ENCODE peak calls at places on chromosomes 2 and 18, in six cellular contexts. T is fibroblast of mammary gland; I is HL-60; M is endothelial cell; Z is IMR-90; P is CD4-positive, alpha-beta T cell. F is an unnamed sample.

GRCh38 chr2:221104391-221104811 is 467.7 kb downstream of the EPHA4 start:
- DNase-seq in T (peak; percentile 61), I (no peak), M (no peak), Z (peak; percentile 64), P (no peak), F (no peak)

GRCh38 chr2:192286093-192286701 is 91.5 kb upstream of the TMEFF2 start:
- DNase-seq in T (peak; percentile 77), I (no peak), M (peak; percentile 17), Z (peak; percentile 63), P (no peak), F (no peak)

GRCh38 chr2:27583390-27583915 is 611 bp downstream of the ZNF512 start:
- DNase-seq in T (peak; percentile 31), I (no peak), M (no peak), Z (peak; percentile 24), P (no peak), F (no peak)

GRCh38 chr2:181224866-181225265 is 232.3 kb upstream of the ITGA4 start:
- DNase-seq in T (no peak), I (no peak), M (no peak), Z (no peak), P (no peak), F (no peak)

GRCh38 chr18:76721207-76721996 is 101.0 kb upstream of the ZNF236 start:
- DNase-seq in T (no peak), I (no peak), M (no peak), Z (no peak), P (peak; percentile 46), F (no peak)

GRCh38 chr2:215410932-215411285 is 25.0 kb downstream of the FN1 start:
- DNase-seq in T (peak; percentile 91), I (no peak), M (no peak), Z (peak; percentile 98), P (no peak), F (no peak)

GRCh38 chr2:21050164-21050563 is 6.3 kb upstream of the APOB start:
- DNase-seq in T (no peak), I (no peak), M (no peak), Z (no peak), P (no peak), F (no peak)

GRCh38 chr2:16476168-16476567 is 189.5 kb downstream of the CYRIA start:
- DNase-seq in T (no peak), I (no peak), M (no peak), Z (no peak), P (no peak), F (no peak)

GRCh38 chr2:99811544-99811943 is 321.7 kb upstream of the REV1 start:
- DNase-seq in T (peak; percentile 35), I (no peak), M (no peak), Z (peak; percentile 79), P (no peak), F (no peak)

GRCh38 chr2:176398783-176399182 is 129.5 kb downstream of the MTX2 start:
- DNase-seq in T (peak; percentile 63), I (no peak), M (no peak), Z (peak; percentile 59), P (no peak), F (no peak)

GRCh38 chr18:12076424-12077140 is 17.1 kb upstream of the ANKRD62 start:
- DNase-seq in T (peak; percentile 14), I (no peak), M (peak; percentile 41), Z (peak; percentile 7), P (no peak), F (peak; percentile 36)

GRCh38 chr2:174117951-174118930 is 130.1 kb downstream of the OLA1 start:
- DNase-seq in T (peak; percentile 79), I (no peak), M (no peak), Z (peak; percentile 89), P (no peak), F (no peak)

GRCh38 chr2:223062304-223062845 is 10.4 kb downstream of the KCNE4 start:
- DNase-seq in T (peak; percentile 75), I (no peak), M (no peak), Z (peak; percentile 67), P (no peak), F (no peak)

GRCh38 chr2:51387235-51387634 is 355.3 kb upstream of the NRXN1 start:
- DNase-seq in T (no peak), I (no peak), M (no peak), Z (peak; percentile 92), P (no peak), F (no peak)

GRCh38 chr2:239441261-239441701 is 40.5 kb upstream of the HDAC4 start:
- DNase-seq in T (no peak), I (peak; percentile 23), M (no peak), Z (no peak), P (no peak), F (no peak)

GRCh38 chr18:650428-650858 is 7.0 kb upstream of the TYMS start:
- DNase-seq in T (no peak), I (peak; percentile 83), M (no peak), Z (no peak), P (no peak), F (no peak)

GRCh38 chr18:48801728-48802542 is 148.8 kb downstream of the SMAD7 start:
- DNase-seq in T (no peak), I (no peak), M (no peak), Z (no peak), P (no peak), F (no peak)

GRCh38 chr2:56372071-56372656 is 188.4 kb downstream of the CCDC85A start:
- DNase-seq in T (no peak), I (no peak), M (no peak), Z (no peak), P (no peak), F (no peak)

GRCh38 chr2:1150724-1151511 is 200.3 kb downstream of the SNTG2 start:
- DNase-seq in T (no peak), I (no peak), M (no peak), Z (no peak), P (no peak), F (no peak)

GRCh38 chr18:58213445-58213844 is 169.4 kb downstream of the NEDD4L start:
- DNase-seq in T (peak; percentile 95), I (peak; percentile 45), M (no peak), Z (peak; percentile 93), P (no peak), F (no peak)

GRCh38 chr2:173874899-173875247 is 90.3 kb downstream of the SP3 start:
- DNase-seq in T (no peak), I (peak; percentile 41), M (no peak), Z (no peak), P (no peak), F (no peak)

GRCh38 chr2:187618813-187619212 is 64.6 kb upstream of the TFPI start:
- DNase-seq in T (peak; percentile 73), I (no peak), M (no peak), Z (peak; percentile 49), P (no peak), F (no peak)

GRCh38 chr2:207505728-207506127 is 24.0 kb upstream of the CREB1 start:
- DNase-seq in T (peak; percentile 89), I (no peak), M (no peak), Z (peak; percentile 80), P (no peak), F (no peak)

GRCh38 chr2:36433311-36434217 is 78.0 kb downstream of the CRIM1 start:
- DNase-seq in T (peak; percentile 81), I (no peak), M (no peak), Z (peak; percentile 59), P (no peak), F (no peak)

GRCh38 chr2:197599285-197599965 is 76.0 kb downstream of the RFTN2 start:
- DNase-seq in T (peak; percentile 71), I (peak; percentile 89), M (peak; percentile 15), Z (peak; percentile 56), P (peak; percentile 3), F (no peak)

GRCh38 chr2:160033732-160034392 is 28.6 kb downstream of the PLA2R1 start:
- DNase-seq in T (peak; percentile 87), I (no peak), M (no peak), Z (peak; percentile 20), P (no peak), F (no peak)

GRCh38 chr2:113274427-113274826 is 4.3 kb downstream of the PAX8 start:
- DNase-seq in T (no peak), I (no peak), M (no peak), Z (no peak), P (no peak), F (no peak)
- TF ChIP-seq CTCF in T (no peak), I (no peak), M (no peak), Z (no peak), P (no peak), F (no peak)

GRCh38 chr2:12032421-12032820 is 286.0 kb downstream of the LPIN1 start:
- DNase-seq in T (no peak), I (no peak), M (no peak), Z (no peak), P (no peak), F (no peak)
- TF ChIP-seq CTCF in T (no peak), I (no peak), M (no peak), Z (no peak), P (no peak), F (no peak)

GRCh38 chr18:8326763-8327394 is 282.4 kb upstream of the RAB12 start:
- DNase-seq in T (no peak), I (no peak), M (no peak), Z (no peak), P (no peak), F (no peak)

GRCh38 chr18:8319798-8320477 is 289.3 kb upstream of the RAB12 start:
- DNase-seq in T (peak; percentile 72), I (no peak), M (no peak), Z (peak; percentile 78), P (no peak), F (no peak)

GRCh38 chr18:8329186-8329771 is 280.0 kb upstream of the RAB12 start:
- DNase-seq in T (peak; percentile 74), I (no peak), M (no peak), Z (peak; percentile 86), P (no peak), F (no peak)

GRCh38 chr18:8322486-8322885 is 286.8 kb upstream of the RAB12 start:
- DNase-seq in T (no peak), I (no peak), M (no peak), Z (no peak), P (no peak), F (no peak)

GRCh38 chr18:8324343-8325065 is 284.7 kb upstream of the RAB12 start:
- DNase-seq in T (no peak), I (no peak), M (no peak), Z (no peak), P (no peak), F (no peak)
- TF ChIP-seq CTCF in T (peak; percentile 11), I (no peak), M (no peak), Z (no peak), P (no peak), F (no peak)

GRCh38 chr2:47402555-47402804 is 476 bp upstream of the MSH2 start:
- DNase-seq in T (peak; percentile 48), I (no peak), M (no peak), Z (peak; percentile 45), P (no peak), F (no peak)

GRCh38 chr2:47404356-47404755 is 1.4 kb downstream of the MSH2 start:
- DNase-seq in T (no peak), I (peak; percentile 43), M (no peak), Z (no peak), P (no peak), F (no peak)

GRCh38 chr2:47401789-47402554 is 984 bp upstream of the MSH2 start:
- DNase-seq in T (no peak), I (no peak), M (no peak), Z (no peak), P (no peak), F (no peak)

GRCh38 chr2:47403829-47404228 is 873 bp downstream of the MSH2 start:
- DNase-seq in T (peak; percentile 21), I (no peak), M (no peak), Z (peak; percentile 5), P (no peak), F (no peak)

GRCh38 chr2:47402805-47403691 is at the start of gene MSH2:
- DNase-seq in T (peak; percentile 88), I (peak; percentile 95), M (peak; percentile 91), Z (peak; percentile 89), P (peak; percentile 87), F (peak; percentile 79)
- TF ChIP-seq CTCF in T (no peak), I (no peak), M (no peak), Z (no peak), P (no peak), F (no peak)

F was measured in neural crest cell.